ENCODE peak calls at places on chromosomes 1 and 21, in six cellular contexts. B is NCI-H1092 treated with DMSO at 0.1 percent for 48 hours; S is HTR-8/SVneo; G is NCI-H1417; K is glutamatergic neuron; Q is activated CD8-positive, alpha-beta T cell treated with anti-CD3 and anti-CD28 coated beads for 36 hours. V is an unnamed sample.

GRCh38 chr1:160862151-160863061 is at the start of gene CD244:
- DNase-seq in Q (peak; percentile 86), S (no peak), K (no peak), G (no peak), B (no peak), V (peak; percentile 28)

GRCh38 chr21:33039542-33039941 is 13.8 kb downstream of the OLIG2 start:
- DNase-seq in S (no peak), Q (no peak), B (no peak), G (no peak), K (peak; percentile 82), V (no peak)

GRCh38 chr1:92461364-92462097 is 25.2 kb downstream of the GFI1 start:
- DNase-seq in Q (no peak), S (no peak), G (peak; percentile 13), K (no peak), B (no peak), V (no peak)

GRCh38 chr1:54883349-54884102 is 3.5 kb downstream of the DHCR24 start:
- DNase-seq in B (no peak), Q (no peak), S (no peak), G (no peak), K (no peak), V (peak; percentile 38)

GRCh38 chr1:235207202-235207565 is 46.1 kb upstream of the RBM34 start:
- DNase-seq in Q (peak; percentile 72), S (no peak), K (no peak), G (no peak), B (no peak), V (no peak)

GRCh38 chr1:3954391-3955160 is 54.5 kb upstream of the C1orf174 start:
- DNase-seq in S (no peak), K (no peak), Q (no peak), B (no peak), G (peak; percentile 79), V (no peak)

GRCh38 chr21:37532868-37533780 is 166.6 kb downstream of the DYRK1A start:
- DNase-seq in G (peak; percentile 57), B (peak; percentile 19), S (peak; percentile 57), Q (peak; percentile 65), K (no peak), V (peak; percentile 52)

GRCh38 chr1:29875557-29876028 is 639.3 kb downstream of the PTPRU start:
- DNase-seq in S (no peak), B (peak; percentile 99), K (no peak), G (peak; percentile 70), Q (no peak), V (no peak)

GRCh38 chr1:6852136-6852890 is 67.1 kb downstream of the CAMTA1 start:
- DNase-seq in K (no peak), G (no peak), B (no peak), S (no peak), Q (no peak), V (no peak)

GRCh38 chr1:179269071-179269470 is 24.5 kb upstream of the SOAT1 start:
- DNase-seq in G (no peak), S (no peak), K (no peak), B (no peak), Q (no peak), V (no peak)

GRCh38 chr1:17913326-17914115 is 158.4 kb downstream of the ACTL8 start:
- DNase-seq in Q (no peak), K (no peak), B (no peak), S (no peak), G (no peak), V (no peak)

GRCh38 chr1:1594602-1594981 is 5.3 kb downstream of the FNDC10 start:
- DNase-seq in S (no peak), Q (no peak), G (peak; percentile 57), B (no peak), K (peak; percentile 76), V (no peak)

GRCh38 chr1:91511386-91511785 is 10.7 kb downstream of the CDC7 start:
- DNase-seq in G (peak; percentile 65), B (peak; percentile 21), K (no peak), S (no peak), Q (no peak), V (peak; percentile 54)

GRCh38 chr1:196034080-196034706 is 574.0 kb downstream of the KCNT2 start:
- DNase-seq in Q (no peak), G (peak; percentile 96), S (no peak), B (peak; percentile 8), K (no peak), V (no peak)

V was measured in hepatocyte.